ENCODE peak calls at places on chromosomes 11 and 22, in six cellular contexts. A, E, R, Q, S and G are unnamed samples.

GRCh38 chr22:44425356-44425755 is 72.7 kb downstream of the RTL6 start:
- DNase-seq in E (no peak), S (no peak), R (no peak), Q (no peak), A (no peak), G (no peak)

GRCh38 chr11:515131-515530 is 8.1 kb upstream of the RNH1 start:
- DNase-seq in E (no peak), R (no peak), Q (no peak), S (no peak), A (no peak), G (no peak)

GRCh38 chr11:127994736-127995135 is 592.6 kb downstream of the ETS1 start:
- DNase-seq in Q (no peak), A (no peak), S (peak; percentile 48), E (peak; percentile 74), R (no peak), G (no peak)

GRCh38 chr22:20155330-20156041 is 4.6 kb upstream of the CCDC188 start:
- DNase-seq in R (no peak), A (no peak), S (peak; percentile 43), E (peak; percentile 80), Q (no peak), G (peak; percentile 75)

GRCh38 chr11:134488512-134488911 is 76.5 kb upstream of the B3GAT1 start:
- DNase-seq in E (no peak), S (no peak), R (no peak), A (no peak), Q (no peak), G (no peak)

GRCh38 chr11:3220521-3221407 is 2.2 kb upstream of the MRGPRG start:
- DNase-seq in Q (no peak), E (no peak), R (peak; percentile 14), A (no peak), S (peak; percentile 27), G (no peak)

GRCh38 chr11:117221775-117222517 is 9.9 kb downstream of the PCSK7 start:
- DNase-seq in R (no peak), Q (no peak), E (peak; percentile 45), A (no peak), S (no peak), G (peak; percentile 51)

GRCh38 chr22:49760630-49761571 is 66.8 kb downstream of the BRD1 start:
- DNase-seq in Q (no peak), A (no peak), S (no peak), R (peak; percentile 16), E (no peak), G (no peak)

GRCh38 chr11:5600374-5600851 is 4.0 kb downstream of the TRIM6 start:
- DNase-seq in E (peak; percentile 64), S (peak; percentile 72), A (no peak), R (peak; percentile 54), Q (peak; percentile 17), G (peak; percentile 12)